ENCODE peak calls at places on chromosomes 2 and 18, in five cellular contexts. One of them, this sample, is unnamed.

GRCh38 chr2:121087117-121087516 is 197.9 kb downstream of the TFCP2L1 start:
- DNase-seq in pancreas: no peak
- DNase-seq in cardiac muscle cell: no peak
- DNase-seq in CD8-positive, alpha-beta T cell: no peak
- DNase-seq in AG08395: no peak
- DNase-seq in this sample: no peak

GRCh38 chr2:164151518-164151917 is 415.7 kb upstream of the FIGN start:
- DNase-seq in CD8-positive, alpha-beta T cell: no peak
- DNase-seq in pancreas: no peak
- DNase-seq in cardiac muscle cell: peak; percentile 76
- DNase-seq in AG08395: no peak
- DNase-seq in this sample: no peak

GRCh38 chr2:30145826-30146336 is 926 bp upstream of the YPEL5 start:
- DNase-seq in pancreas: no peak
- DNase-seq in CD8-positive, alpha-beta T cell: no peak
- DNase-seq in cardiac muscle cell: peak; percentile 21
- DNase-seq in AG08395: no peak
- DNase-seq in this sample: no peak

GRCh38 chr2:234290671-234291070 is 206.2 kb downstream of the ARL4C start:
- DNase-seq in cardiac muscle cell: no peak
- DNase-seq in AG08395: no peak
- DNase-seq in pancreas: no peak
- DNase-seq in CD8-positive, alpha-beta T cell: peak; percentile 81
- DNase-seq in this sample: no peak

GRCh38 chr2:101983486-101983885 is 8.3 kb upstream of the IL1R2 start:
- DNase-seq in cardiac muscle cell: peak; percentile 47
- DNase-seq in pancreas: no peak
- DNase-seq in CD8-positive, alpha-beta T cell: no peak
- DNase-seq in AG08395: peak; percentile 43
- DNase-seq in this sample: no peak

GRCh38 chr2:238965371-238966273 is 117.7 kb downstream of the TWIST2 start:
- DNase-seq in AG08395: no peak
- DNase-seq in pancreas: no peak
- DNase-seq in CD8-positive, alpha-beta T cell: no peak
- DNase-seq in cardiac muscle cell: no peak
- DNase-seq in this sample: no peak

GRCh38 chr2:181374741-181375675 is 82.2 kb upstream of the ITGA4 start:
- DNase-seq in pancreas: no peak
- DNase-seq in CD8-positive, alpha-beta T cell: no peak
- DNase-seq in cardiac muscle cell: no peak
- DNase-seq in AG08395: peak; percentile 61
- DNase-seq in this sample: no peak

GRCh38 chr2:1511455-1511854 is 98.2 kb downstream of the TPO start:
- DNase-seq in cardiac muscle cell: no peak
- DNase-seq in CD8-positive, alpha-beta T cell: no peak
- DNase-seq in pancreas: no peak
- DNase-seq in AG08395: no peak
- DNase-seq in this sample: no peak

GRCh38 chr2:171244970-171245782 is 84.5 kb upstream of the TLK1 start:
- DNase-seq in pancreas: no peak
- DNase-seq in CD8-positive, alpha-beta T cell: no peak
- DNase-seq in cardiac muscle cell: peak; percentile 33
- DNase-seq in AG08395: peak; percentile 15
- DNase-seq in this sample: no peak

GRCh38 chr2:46942143-46942526 is 26.5 kb upstream of the MCFD2 start:
- DNase-seq in CD8-positive, alpha-beta T cell: peak; percentile 66
- DNase-seq in AG08395: peak; percentile 34
- DNase-seq in pancreas: peak; percentile 40
- DNase-seq in cardiac muscle cell: peak; percentile 12
- DNase-seq in this sample: no peak

GRCh38 chr2:235770909-235771820 is 277.3 kb downstream of the AGAP1 start:
- DNase-seq in AG08395: no peak
- DNase-seq in pancreas: no peak
- DNase-seq in CD8-positive, alpha-beta T cell: no peak
- DNase-seq in cardiac muscle cell: no peak
- DNase-seq in this sample: no peak

GRCh38 chr2:232415138-232415690 is 8.6 kb downstream of the ALPG start:
- DNase-seq in CD8-positive, alpha-beta T cell: no peak
- DNase-seq in cardiac muscle cell: no peak
- DNase-seq in pancreas: no peak
- DNase-seq in AG08395: no peak
- DNase-seq in this sample: no peak

GRCh38 chr2:61255580-61256437 is 93.8 kb downstream of the C2orf74 start:
- DNase-seq in CD8-positive, alpha-beta T cell: no peak
- DNase-seq in cardiac muscle cell: peak; percentile 69
- DNase-seq in AG08395: peak; percentile 50
- DNase-seq in pancreas: no peak
- DNase-seq in this sample: no peak

GRCh38 chr2:98347298-98348065 is 1.2 kb downstream of the CNGA3 start:
- DNase-seq in cardiac muscle cell: no peak
- DNase-seq in CD8-positive, alpha-beta T cell: no peak
- DNase-seq in pancreas: no peak
- DNase-seq in AG08395: no peak
- DNase-seq in this sample: peak; percentile 28

GRCh38 chr2:131054488-131054887 is 38.8 kb downstream of the FAM168B start:
- DNase-seq in CD8-positive, alpha-beta T cell: no peak
- DNase-seq in AG08395: no peak
- DNase-seq in cardiac muscle cell: no peak
- DNase-seq in pancreas: no peak
- DNase-seq in this sample: no peak

GRCh38 chr2:100551303-100551702 is 11.5 kb upstream of the PDCL3 start:
- DNase-seq in AG08395: no peak
- DNase-seq in pancreas: no peak
- DNase-seq in cardiac muscle cell: no peak
- DNase-seq in CD8-positive, alpha-beta T cell: no peak
- DNase-seq in this sample: no peak

GRCh38 chr18:79523738-79524180 is 128.0 kb downstream of the NFATC1 start:
- DNase-seq in pancreas: no peak
- DNase-seq in AG08395: no peak
- DNase-seq in CD8-positive, alpha-beta T cell: peak; percentile 68
- DNase-seq in cardiac muscle cell: no peak
- DNase-seq in this sample: no peak

GRCh38 chr18:56068030-56068671 is 480.2 kb upstream of the TCF4 start:
- DNase-seq in pancreas: no peak
- DNase-seq in AG08395: peak; percentile 72
- DNase-seq in CD8-positive, alpha-beta T cell: no peak
- DNase-seq in cardiac muscle cell: peak; percentile 53
- DNase-seq in this sample: no peak

GRCh38 chr2:75600418-75601088 is 39.8 kb upstream of the EVA1A start:
- DNase-seq in pancreas: no peak
- DNase-seq in cardiac muscle cell: no peak
- DNase-seq in CD8-positive, alpha-beta T cell: no peak
- DNase-seq in AG08395: no peak
- DNase-seq in this sample: no peak

GRCh38 chr2:2043394-2043793 is 287.7 kb downstream of the MYT1L start:
- DNase-seq in pancreas: no peak
- DNase-seq in AG08395: no peak
- DNase-seq in CD8-positive, alpha-beta T cell: no peak
- DNase-seq in cardiac muscle cell: no peak
- DNase-seq in this sample: no peak